ENCODE peak calls at places on chromosomes 6 and 20, in eight cellular contexts. One of them, this sample, is unnamed.
A peak's percentile ranks its signal among the peaks of the same experiment; 100 is the strongest.

GRCh38 chr6:111852704-111853103 is 20.5 kb downstream of the FYN start:
- DNase-seq in astrocyte: no peak
- DNase-seq in mammary epithelial cell: no peak
- DNase-seq in PC-9: no peak
- DNase-seq in CD8-positive, alpha-beta T cell: no peak
- DNase-seq in pancreas: no peak
- DNase-seq in cardiac muscle cell: peak; percentile 86
- DNase-seq in kidney epithelial cell: no peak
- DNase-seq in this sample: peak; percentile 39

GRCh38 chr20:3730803-3731370 is 1.6 kb upstream of the HSPA12B start:
- DNase-seq in PC-9: no peak
- DNase-seq in cardiac muscle cell: no peak
- DNase-seq in kidney epithelial cell: no peak
- DNase-seq in pancreas: no peak
- DNase-seq in astrocyte: no peak
- DNase-seq in mammary epithelial cell: no peak
- DNase-seq in CD8-positive, alpha-beta T cell: no peak
- DNase-seq in this sample: no peak

GRCh38 chr20:63082939-63083735 is 76.4 kb upstream of the BHLHE23 start:
- DNase-seq in mammary epithelial cell: no peak
- DNase-seq in cardiac muscle cell: no peak
- DNase-seq in pancreas: no peak
- DNase-seq in kidney epithelial cell: no peak
- DNase-seq in astrocyte: no peak
- DNase-seq in CD8-positive, alpha-beta T cell: no peak
- DNase-seq in PC-9: no peak
- DNase-seq in this sample: no peak

GRCh38 chr6:16551466-16551865 is 209.8 kb downstream of the ATXN1 start:
- DNase-seq in cardiac muscle cell: no peak
- DNase-seq in pancreas: no peak
- DNase-seq in mammary epithelial cell: no peak
- DNase-seq in CD8-positive, alpha-beta T cell: no peak
- DNase-seq in kidney epithelial cell: no peak
- DNase-seq in astrocyte: no peak
- DNase-seq in PC-9: no peak
- DNase-seq in this sample: no peak

GRCh38 chr6:23154159-23154558 is 584.8 kb downstream of the HDGFL1 start:
- DNase-seq in pancreas: no peak
- DNase-seq in astrocyte: no peak
- DNase-seq in mammary epithelial cell: no peak
- DNase-seq in cardiac muscle cell: no peak
- DNase-seq in kidney epithelial cell: no peak
- DNase-seq in CD8-positive, alpha-beta T cell: no peak
- DNase-seq in PC-9: no peak
- DNase-seq in this sample: no peak

GRCh38 chr20:9660236-9660868 is 146.0 kb downstream of the LAMP5 start:
- DNase-seq in CD8-positive, alpha-beta T cell: no peak
- DNase-seq in pancreas: no peak
- DNase-seq in mammary epithelial cell: peak; percentile 1
- DNase-seq in kidney epithelial cell: peak; percentile 1
- DNase-seq in cardiac muscle cell: peak; percentile 4
- DNase-seq in astrocyte: peak; percentile 1
- DNase-seq in PC-9: no peak
- DNase-seq in this sample: no peak

GRCh38 chr6:90621581-90621980 is 34.7 kb upstream of the MAP3K7 start:
- DNase-seq in PC-9: no peak
- DNase-seq in mammary epithelial cell: no peak
- DNase-seq in CD8-positive, alpha-beta T cell: no peak
- DNase-seq in astrocyte: no peak
- DNase-seq in cardiac muscle cell: no peak
- DNase-seq in pancreas: no peak
- DNase-seq in kidney epithelial cell: no peak
- DNase-seq in this sample: no peak

GRCh38 chr6:155142902-155143609 is 120.8 kb upstream of the CLDN20 start:
- DNase-seq in pancreas: no peak
- DNase-seq in astrocyte: no peak
- DNase-seq in cardiac muscle cell: peak; percentile 29
- DNase-seq in PC-9: no peak
- DNase-seq in CD8-positive, alpha-beta T cell: no peak
- DNase-seq in mammary epithelial cell: no peak
- DNase-seq in kidney epithelial cell: no peak
- DNase-seq in this sample: no peak

GRCh38 chr6:90131614-90132423 is 164.8 kb downstream of the BACH2 start:
- DNase-seq in astrocyte: peak; percentile 95
- DNase-seq in cardiac muscle cell: peak; percentile 8
- DNase-seq in kidney epithelial cell: no peak
- DNase-seq in CD8-positive, alpha-beta T cell: no peak
- DNase-seq in pancreas: no peak
- DNase-seq in mammary epithelial cell: no peak
- DNase-seq in PC-9: no peak
- DNase-seq in this sample: peak; percentile 85

GRCh38 chr6:24990227-24990843 is 54.6 kb upstream of the RIPOR2 start:
- DNase-seq in cardiac muscle cell: peak; percentile 65
- DNase-seq in PC-9: peak; percentile 65
- DNase-seq in kidney epithelial cell: no peak
- DNase-seq in pancreas: no peak
- DNase-seq in mammary epithelial cell: no peak
- DNase-seq in CD8-positive, alpha-beta T cell: no peak
- DNase-seq in astrocyte: peak; percentile 79
- DNase-seq in this sample: no peak

GRCh38 chr20:10864076-10864672 is 190.4 kb upstream of the JAG1 start:
- DNase-seq in mammary epithelial cell: peak; percentile 18
- DNase-seq in pancreas: peak; percentile 64
- DNase-seq in cardiac muscle cell: peak; percentile 51
- DNase-seq in PC-9: peak; percentile 65
- DNase-seq in astrocyte: peak; percentile 38
- DNase-seq in kidney epithelial cell: no peak
- DNase-seq in CD8-positive, alpha-beta T cell: no peak
- DNase-seq in this sample: no peak

GRCh38 chr6:53910834-53911233 is 116.0 kb downstream of the LRRC1 start:
- DNase-seq in CD8-positive, alpha-beta T cell: no peak
- DNase-seq in kidney epithelial cell: no peak
- DNase-seq in pancreas: no peak
- DNase-seq in PC-9: no peak
- DNase-seq in astrocyte: no peak
- DNase-seq in mammary epithelial cell: no peak
- DNase-seq in cardiac muscle cell: peak; percentile 40
- DNase-seq in this sample: no peak

GRCh38 chr6:142542704-142543233 is 241.0 kb downstream of the ADGRG6 start:
- DNase-seq in pancreas: no peak
- DNase-seq in kidney epithelial cell: no peak
- DNase-seq in cardiac muscle cell: peak; percentile 87
- DNase-seq in astrocyte: peak; percentile 79
- DNase-seq in mammary epithelial cell: peak; percentile 67
- DNase-seq in CD8-positive, alpha-beta T cell: no peak
- DNase-seq in PC-9: no peak
- DNase-seq in this sample: no peak

GRCh38 chr6:149049230-149049629 is 268.3 kb upstream of the TAB2 start:
- DNase-seq in kidney epithelial cell: no peak
- DNase-seq in CD8-positive, alpha-beta T cell: no peak
- DNase-seq in mammary epithelial cell: peak; percentile 19
- DNase-seq in PC-9: peak; percentile 72
- DNase-seq in cardiac muscle cell: peak; percentile 38
- DNase-seq in astrocyte: peak; percentile 37
- DNase-seq in pancreas: no peak
- DNase-seq in this sample: no peak

GRCh38 chr6:119758385-119758784 is 408.8 kb upstream of the MAN1A1 start:
- DNase-seq in mammary epithelial cell: no peak
- DNase-seq in pancreas: no peak
- DNase-seq in cardiac muscle cell: no peak
- DNase-seq in kidney epithelial cell: no peak
- DNase-seq in astrocyte: no peak
- DNase-seq in CD8-positive, alpha-beta T cell: no peak
- DNase-seq in PC-9: no peak
- DNase-seq in this sample: no peak

GRCh38 chr6:103783344-103783743 is 1076.4 kb downstream of the HACE1 start:
- DNase-seq in cardiac muscle cell: peak; percentile 1
- DNase-seq in PC-9: no peak
- DNase-seq in kidney epithelial cell: no peak
- DNase-seq in pancreas: peak; percentile 14
- DNase-seq in CD8-positive, alpha-beta T cell: no peak
- DNase-seq in mammary epithelial cell: no peak
- DNase-seq in astrocyte: no peak
- DNase-seq in this sample: no peak

GRCh38 chr6:161369339-161369738 is 95.5 kb upstream of the AGPAT4 start:
- DNase-seq in astrocyte: peak; percentile 87
- DNase-seq in CD8-positive, alpha-beta T cell: no peak
- DNase-seq in PC-9: no peak
- DNase-seq in kidney epithelial cell: peak; percentile 88
- DNase-seq in mammary epithelial cell: peak; percentile 95
- DNase-seq in cardiac muscle cell: peak; percentile 93
- DNase-seq in pancreas: no peak
- DNase-seq in this sample: peak; percentile 7

GRCh38 chr20:48970681-48971370 is 49.3 kb downstream of the ARFGEF2 start:
- DNase-seq in CD8-positive, alpha-beta T cell: no peak
- DNase-seq in cardiac muscle cell: no peak
- DNase-seq in PC-9: no peak
- DNase-seq in astrocyte: no peak
- DNase-seq in kidney epithelial cell: no peak
- DNase-seq in mammary epithelial cell: no peak
- DNase-seq in pancreas: no peak
- DNase-seq in this sample: no peak
- TF ChIP-seq CTCF in CD8-positive, alpha-beta T cell: no peak
- TF ChIP-seq CTCF in cardiac muscle cell: no peak
- TF ChIP-seq CTCF in PC-9: no peak
- TF ChIP-seq CTCF in astrocyte: no peak
- TF ChIP-seq CTCF in kidney epithelial cell: no peak
- TF ChIP-seq CTCF in mammary epithelial cell: no peak
- TF ChIP-seq CTCF in pancreas: no peak
- TF ChIP-seq CTCF in this sample: no peak

DNA sequence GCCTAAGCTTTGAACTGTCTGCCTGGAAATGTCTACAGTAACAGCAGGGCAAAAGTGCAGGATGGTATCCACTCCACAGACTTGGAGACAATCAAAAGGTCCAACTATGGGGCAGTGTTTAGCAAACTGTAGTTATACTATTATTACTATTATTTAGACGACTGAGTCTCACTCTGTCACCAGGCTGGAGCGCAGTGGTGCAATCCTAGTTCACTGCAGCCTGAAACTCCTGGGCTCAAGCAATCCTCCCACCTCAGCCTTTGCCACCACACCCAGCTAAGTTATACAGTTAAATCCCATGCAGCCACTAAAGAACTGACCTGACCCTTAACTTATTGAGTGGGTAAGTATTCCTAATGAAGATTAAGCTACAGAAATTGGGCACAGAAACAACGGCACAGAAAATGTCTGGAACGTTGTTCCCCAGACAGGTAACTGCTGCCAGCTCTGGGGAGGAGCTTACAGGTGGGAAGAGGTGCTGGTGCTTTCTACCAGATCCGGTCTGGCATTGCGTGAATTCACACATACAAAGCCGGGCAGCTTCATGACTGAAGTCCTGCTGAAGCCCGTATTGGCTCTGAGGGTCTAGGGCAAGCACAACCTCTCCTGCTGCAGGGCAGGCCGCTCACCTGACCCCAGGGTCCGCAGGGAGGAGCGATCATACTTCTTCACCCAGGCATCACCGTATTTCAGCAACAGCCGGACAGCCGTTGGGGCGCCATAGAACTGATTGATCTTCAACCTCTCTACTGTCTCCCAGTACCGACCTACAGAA is 27.0 kb upstream of the APMAP start:
- DNase-seq in astrocyte: no peak
- DNase-seq in kidney epithelial cell: no peak
- DNase-seq in cardiac muscle cell: no peak
- DNase-seq in PC-9: no peak
- DNase-seq in mammary epithelial cell: no peak
- DNase-seq in pancreas: peak; percentile 54
- DNase-seq in CD8-positive, alpha-beta T cell: no peak
- DNase-seq in this sample: no peak
- H3K36me3 ChIP-seq in astrocyte: no peaks in the 10 kb centered on the region
- H3K36me3 ChIP-seq in kidney epithelial cell: no peaks in the 10 kb centered on the region
- H3K36me3 ChIP-seq in cardiac muscle cell: no peaks in the 10 kb centered on the region
- H3K36me3 ChIP-seq in PC-9: no peaks in the 10 kb centered on the region
- H3K36me3 ChIP-seq in mammary epithelial cell: no peaks in the 10 kb centered on the region
- H3K36me3 ChIP-seq in pancreas: no peaks in the 10 kb centered on the region
- H3K36me3 ChIP-seq in CD8-positive, alpha-beta T cell: peaks cover 33% of the 10 kb centered on the region
- H3K36me3 ChIP-seq in this sample: no peaks in the 10 kb centered on the region

GRCh38 chr6:37704923-37705238 is 7.2 kb upstream of the MDGA1 start:
- DNase-seq in mammary epithelial cell: no peak
- DNase-seq in pancreas: no peak
- DNase-seq in cardiac muscle cell: no peak
- DNase-seq in PC-9: no peak
- DNase-seq in astrocyte: no peak
- DNase-seq in kidney epithelial cell: no peak
- DNase-seq in CD8-positive, alpha-beta T cell: no peak
- DNase-seq in this sample: no peak
- H3K27me3 ChIP-seq in mammary epithelial cell: no peaks in the 10 kb centered on the region
- H3K27me3 ChIP-seq in pancreas: no peaks in the 10 kb centered on the region
- H3K27me3 ChIP-seq in cardiac muscle cell: peaks cover 17% of the 10 kb centered on the region
- H3K27me3 ChIP-seq in PC-9: peaks cover 9% of the 10 kb centered on the region
- H3K27me3 ChIP-seq in astrocyte: peaks cover 2% of the 10 kb centered on the region
- H3K27me3 ChIP-seq in kidney epithelial cell: peaks cover 3% of the 10 kb centered on the region
- H3K27me3 ChIP-seq in CD8-positive, alpha-beta T cell: no peaks in the 10 kb centered on the region
- H3K27me3 ChIP-seq in this sample: no peaks in the 10 kb centered on the region

GRCh38 chr6:32894085-32895005 is 40.4 kb downstream of the PSMB9 start:
- DNase-seq in mammary epithelial cell: peak; percentile 91
- DNase-seq in astrocyte: peak; percentile 82
- DNase-seq in kidney epithelial cell: peak; percentile 50
- DNase-seq in PC-9: peak; percentile 83
- DNase-seq in pancreas: peak; percentile 98
- DNase-seq in cardiac muscle cell: peak; percentile 94
- DNase-seq in CD8-positive, alpha-beta T cell: peak; percentile 96
- DNase-seq in this sample: peak; percentile 61
- TF ChIP-seq CTCF in mammary epithelial cell: no peak
- TF ChIP-seq CTCF in astrocyte: no peak
- TF ChIP-seq CTCF in kidney epithelial cell: no peak
- TF ChIP-seq CTCF in PC-9: no peak
- TF ChIP-seq CTCF in pancreas: no peak
- TF ChIP-seq CTCF in cardiac muscle cell: no peak
- TF ChIP-seq CTCF in CD8-positive, alpha-beta T cell: no peak
- TF ChIP-seq CTCF in this sample: no peak

GRCh38 chr20:15756001-15756400 is 817.2 kb downstream of the KIF16B start:
- DNase-seq in cardiac muscle cell: no peak
- DNase-seq in PC-9: no peak
- DNase-seq in astrocyte: no peak
- DNase-seq in mammary epithelial cell: no peak
- DNase-seq in CD8-positive, alpha-beta T cell: no peak
- DNase-seq in kidney epithelial cell: no peak
- DNase-seq in pancreas: no peak
- DNase-seq in this sample: no peak

GRCh38 chr20:15760217-15760567 is 813.1 kb downstream of the KIF16B start:
- DNase-seq in CD8-positive, alpha-beta T cell: no peak
- DNase-seq in cardiac muscle cell: no peak
- DNase-seq in mammary epithelial cell: no peak
- DNase-seq in pancreas: no peak
- DNase-seq in kidney epithelial cell: no peak
- DNase-seq in PC-9: no peak
- DNase-seq in astrocyte: no peak
- DNase-seq in this sample: no peak

GRCh38 chr20:15756401-15756800 is 816.8 kb downstream of the KIF16B start:
- DNase-seq in mammary epithelial cell: no peak
- DNase-seq in cardiac muscle cell: no peak
- DNase-seq in kidney epithelial cell: no peak
- DNase-seq in pancreas: no peak
- DNase-seq in CD8-positive, alpha-beta T cell: no peak
- DNase-seq in astrocyte: no peak
- DNase-seq in PC-9: no peak
- DNase-seq in this sample: no peak

GRCh38 chr20:15763344-15763743 is 809.9 kb downstream of the KIF16B start:
- DNase-seq in pancreas: no peak
- DNase-seq in astrocyte: peak; percentile 9
- DNase-seq in PC-9: peak; percentile 63
- DNase-seq in kidney epithelial cell: no peak
- DNase-seq in mammary epithelial cell: peak; percentile 28
- DNase-seq in CD8-positive, alpha-beta T cell: no peak
- DNase-seq in cardiac muscle cell: no peak
- DNase-seq in this sample: no peak

GRCh38 chr20:15759546-15760216 is 813.6 kb downstream of the KIF16B start:
- DNase-seq in PC-9: no peak
- DNase-seq in kidney epithelial cell: no peak
- DNase-seq in astrocyte: no peak
- DNase-seq in pancreas: no peak
- DNase-seq in mammary epithelial cell: no peak
- DNase-seq in CD8-positive, alpha-beta T cell: no peak
- DNase-seq in cardiac muscle cell: no peak
- DNase-seq in this sample: peak; percentile 18
- H3K36me3 ChIP-seq in PC-9: no peaks in the 10 kb centered on the region
- H3K36me3 ChIP-seq in kidney epithelial cell: no peaks in the 10 kb centered on the region
- H3K36me3 ChIP-seq in astrocyte: no peaks in the 10 kb centered on the region
- H3K36me3 ChIP-seq in pancreas: no peaks in the 10 kb centered on the region
- H3K36me3 ChIP-seq in mammary epithelial cell: no peaks in the 10 kb centered on the region
- H3K36me3 ChIP-seq in CD8-positive, alpha-beta T cell: no peaks in the 10 kb centered on the region
- H3K36me3 ChIP-seq in cardiac muscle cell: no peaks in the 10 kb centered on the region
- H3K36me3 ChIP-seq in this sample: no peaks in the 10 kb centered on the region

This sample was measured in BJ.